ENCODE peak calls at places on chromosomes 11 and 22, in seven cellular contexts. O, U, R, Q, A, B and C are unnamed samples.

GRCh38 chr11:3164138-3164539 is 971 bp downstream of the OSBPL5 start:
- DNase-seq in O (peak), U (no peak), R (no peak), Q (peak), A (no peak), B (no peak), C (no peak)

GRCh38 chr11:66891849-66892660 is 35.2 kb downstream of the LRFN4 start:
- DNase-seq in O (no peak), U (peak), R (no peak), Q (peak), A (peak), B (peak), C (peak)

GRCh38 chr11:6022954-6023353 is 7.6 kb downstream of the OR56A1 start:
- DNase-seq in O (no peak), U (no peak), R (no peak), Q (peak), A (peak), B (no peak), C (no peak)

GRCh38 chr11:113331436-113331835 is 17.1 kb downstream of the TTC12 start:
- DNase-seq in O (no peak), U (no peak), R (no peak), Q (no peak), A (no peak), B (no peak), C (no peak)

GRCh38 chr11:58060535-58060934 is 29.8 kb downstream of the OR6Q1 start:
- DNase-seq in O (no peak), U (no peak), R (no peak), Q (no peak), A (no peak), B (no peak), C (no peak)

GRCh38 chr22:22666307-22667091 is 22.1 kb downstream of the GGTLC2 start:
- DNase-seq in O (no peak), U (no peak), R (no peak), Q (peak), A (peak), B (peak), C (peak)

GRCh38 chr11:100970273-100971164 is 159.1 kb downstream of the PGR start:
- DNase-seq in O (no peak), U (no peak), R (no peak), Q (no peak), A (no peak), B (no peak), C (no peak)

GRCh38 chr11:122422707-122423106 is 232.8 kb upstream of the UBASH3B start:
- DNase-seq in O (no peak), U (no peak), R (no peak), Q (peak), A (no peak), B (no peak), C (no peak)

GRCh38 chr22:39543095-39543494 is 10.5 kb upstream of the RPS19BP1 start:
- DNase-seq in O (no peak), U (no peak), R (no peak), Q (peak), A (peak), B (peak), C (no peak)

GRCh38 chr22:28442264-28442950 is 237.2 kb downstream of the TTC28 start:
- DNase-seq in O (peak), U (no peak), R (no peak), Q (peak), A (peak), B (peak), C (peak)

GRCh38 chr11:102421262-102421661 is 31.3 kb downstream of the TMEM123 start:
- DNase-seq in O (no peak), U (no peak), R (no peak), Q (no peak), A (no peak), B (no peak), C (no peak)

GRCh38 chr11:93686812-93687211 is 25.3 kb downstream of the CEP295 start:
- DNase-seq in O (no peak), U (no peak), R (no peak), Q (peak), A (no peak), B (no peak), C (no peak)

GRCh38 chr11:64877390-64878222 is 815 bp downstream of the EHD1 start:
- DNase-seq in O (no peak), U (no peak), R (no peak), Q (peak), A (no peak), B (peak), C (no peak)

GRCh38 chr11:93902921-93903320 is 52.5 kb upstream of the VSTM5 start:
- DNase-seq in O (no peak), U (no peak), R (no peak), Q (no peak), A (no peak), B (no peak), C (no peak)

GRCh38 chr22:17638432-17639237 is at the start of gene BCL2L13:
- DNase-seq in O (peak), U (peak), R (peak), Q (peak), A (peak), B (peak), C (peak)

GRCh38 chr11:94767701-94768601 is at the start of gene AMOTL1:
- DNase-seq in O (peak), U (peak), R (no peak), Q (peak), A (no peak), B (peak), C (peak)

GRCh38 chr11:20088368-20089260 is 71.7 kb downstream of the DBX1 start:
- DNase-seq in O (no peak), U (no peak), R (no peak), Q (no peak), A (no peak), B (no peak), C (no peak)

GRCh38 chr11:128157423-128158298 is 429.7 kb downstream of the ETS1 start:
- DNase-seq in O (no peak), U (peak), R (peak), Q (peak), A (peak), B (peak), C (peak)

GRCh38 chr11:64245797-64246623 is 733 bp downstream of the PPP1R14B start:
- DNase-seq in O (peak), U (peak), R (peak), Q (peak), A (peak), B (peak), C (peak)

GRCh38 chr22:42179616-42180015 is 49.0 kb upstream of the CYP2D6 start:
- DNase-seq in O (no peak), U (peak), R (no peak), Q (peak), A (no peak), B (no peak), C (no peak)

GRCh38 chr11:19935507-19935906 is 222.9 kb downstream of the NAV2 start:
- DNase-seq in O (no peak), U (peak), R (no peak), Q (peak), A (no peak), B (no peak), C (no peak)

GRCh38 chr11:15793032-15793996 is 563.0 kb downstream of the SOX6 start:
- DNase-seq in O (no peak), U (no peak), R (no peak), Q (peak), A (no peak), B (no peak), C (no peak)

GRCh38 chr11:57144531-57145320 is 37.0 kb upstream of the LRRC55 start:
- DNase-seq in O (no peak), U (no peak), R (no peak), Q (no peak), A (no peak), B (no peak), C (no peak)